ENCODE peak calls at places on chromosomes 16 and 17, in eight cellular contexts. F, J, Z, K, O, G, A and I are unnamed samples.

GRCh38 chr16:69171325-69172095 is 15.5 kb upstream of the SNTB2 start:
- DNase-seq in Z (peak), O (peak), G (peak), K (peak), J (no peak), A (no peak), F (no peak), I (peak)

GRCh38 chr16:52050418-52050817 is 496.5 kb downstream of the TOX3 start:
- DNase-seq in Z (no peak), O (no peak), A (no peak), J (peak), G (no peak), F (no peak), K (no peak), I (peak)

GRCh38 chr17:7394452-7395191 is at the start of gene PLSCR3:
- DNase-seq in G (peak), J (peak), O (peak), K (peak), Z (peak), A (peak), F (peak), I (peak)

GRCh38 chr17:795276-795675 is 13.1 kb downstream of the MRM3 start:
- DNase-seq in A (no peak), J (no peak), G (no peak), O (no peak), F (no peak), K (no peak), Z (no peak), I (no peak)

GRCh38 chr17:80724723-80725388 is 180.2 kb downstream of the RPTOR start:
- DNase-seq in J (peak), Z (no peak), A (no peak), K (no peak), F (no peak), G (peak), O (peak), I (peak)

GRCh38 chr17:69592692-69593350 is 178.3 kb downstream of the MAP2K6 start:
- DNase-seq in Z (no peak), A (no peak), G (no peak), F (no peak), K (no peak), O (peak), J (peak), I (peak)

GRCh38 chr17:39719966-39720365 is 10.4 kb downstream of the MIEN1 start:
- DNase-seq in Z (no peak), O (no peak), K (no peak), A (no peak), G (no peak), J (no peak), F (no peak), I (no peak)

GRCh38 chr16:30786936-30787612 is at the start of gene ZNF629:
- DNase-seq in J (peak), O (peak), Z (peak), F (peak), K (peak), G (peak), A (peak), I (peak)

GRCh38 chr17:82212331-82213250 is at the start of gene CCDC57:
- DNase-seq in O (peak), F (no peak), K (peak), J (peak), G (peak), Z (peak), A (peak), I (peak)

GRCh38 chr17:72308744-72309395 is 188.1 kb downstream of the SOX9 start:
- DNase-seq in G (no peak), J (no peak), Z (no peak), O (no peak), F (no peak), A (no peak), K (no peak), I (no peak)

GRCh38 chr17:50551884-50552283 is 4.9 kb downstream of the SPATA20 start:
- DNase-seq in F (no peak), K (no peak), G (no peak), J (no peak), Z (no peak), O (no peak), A (no peak), I (no peak)

GRCh38 chr16:30030841-30031413 is at the start of gene TLCD3B:
- DNase-seq in G (no peak), O (no peak), A (no peak), J (no peak), F (no peak), Z (peak), K (no peak), I (no peak)

GRCh38 chr17:69608808-69609494 is 194.5 kb downstream of the MAP2K6 start:
- DNase-seq in O (peak), G (peak), A (no peak), Z (no peak), F (no peak), K (peak), J (peak), I (peak)

GRCh38 chr16:46569231-46569735 is 51.9 kb downstream of the SHCBP1 start:
- DNase-seq in F (no peak), Z (peak), O (no peak), K (no peak), J (no peak), A (no peak), G (no peak), I (no peak)

GRCh38 chr16:49019826-49020401 is 261.7 kb downstream of the CBLN1 start:
- DNase-seq in Z (no peak), F (no peak), G (no peak), O (no peak), K (no peak), A (no peak), J (no peak), I (no peak)

GRCh38 chr17:33292981-33293867 is at the start of gene ASIC2:
- DNase-seq in Z (peak), F (no peak), A (no peak), K (peak), J (no peak), O (no peak), G (no peak), I (no peak)

GRCh38 chr16:75228143-75228976 is 9.6 kb downstream of the CTRB1 start:
- DNase-seq in Z (peak), F (no peak), O (peak), A (no peak), J (no peak), G (no peak), K (no peak), I (no peak)

GRCh38 chr16:2473999-2474876 is 689 bp upstream of the TBC1D24 start:
- DNase-seq in O (peak), J (peak), K (peak), Z (peak), A (peak), G (peak), F (peak), I (peak)

GRCh38 chr16:1825864-1826690 is 548 bp downstream of the HAGH start:
- DNase-seq in O (peak), F (peak), J (no peak), G (peak), A (no peak), Z (no peak), K (peak), I (peak)

GRCh38 chr17:33115351-33115750 is 123.7 kb downstream of the SPACA3 start:
- DNase-seq in F (no peak), J (no peak), A (no peak), Z (no peak), O (no peak), G (no peak), K (no peak), I (no peak)

GRCh38 chr16:86949116-86949515 is 368.1 kb downstream of the C16orf95 start:
- DNase-seq in F (no peak), K (no peak), A (no peak), J (no peak), Z (no peak), G (no peak), O (no peak), I (no peak)

GRCh38 chr17:37714897-37715296 is 30.0 kb downstream of the HNF1B start:
- DNase-seq in K (no peak), A (no peak), O (no peak), J (peak), Z (no peak), G (no peak), F (no peak), I (no peak)

GRCh38 chr17:34082404-34082803 is 172.7 kb upstream of the CCL2 start:
- DNase-seq in O (no peak), Z (no peak), F (no peak), K (no peak), A (no peak), G (no peak), J (no peak), I (no peak)

GRCh38 chr17:41437769-41438168 is 3.0 kb downstream of the KRT38 start:
- DNase-seq in G (no peak), A (no peak), F (no peak), J (no peak), O (peak), Z (no peak), K (no peak), I (no peak)

GRCh38 chr17:41284043-41284442 is 8.5 kb downstream of the KRTAP9-7 start:
- DNase-seq in K (no peak), A (no peak), O (peak), F (no peak), J (peak), Z (no peak), G (no peak), I (no peak)

GRCh38 chr16:53502331-53503269 is at the start of gene AKTIP:
- DNase-seq in K (peak), O (peak), G (peak), A (peak), J (peak), Z (peak), F (peak), I (peak)

GRCh38 chr16:50419116-50419515 is 50.3 kb upstream of the BRD7 start:
- DNase-seq in G (no peak), A (no peak), J (no peak), O (no peak), K (no peak), Z (no peak), F (no peak), I (no peak)

GRCh38 chr17:77433385-77434135 is 292.8 kb downstream of the SEC14L1 start:
- DNase-seq in Z (no peak), O (no peak), J (peak), A (no peak), G (peak), K (no peak), F (peak), I (peak)

GRCh38 chr17:33234930-33235685 is 58.0 kb downstream of the ASIC2 start:
- DNase-seq in A (no peak), K (peak), F (no peak), O (peak), J (peak), G (peak), Z (no peak), I (peak)

GRCh38 chr16:66408181-66409048 is 18.7 kb upstream of the BEAN1 start:
- DNase-seq in J (peak), Z (no peak), F (peak), K (peak), A (peak), O (peak), G (peak), I (peak)

GRCh38 chr16:24776486-24777220 is 47.2 kb downstream of the TNRC6A start:
- DNase-seq in A (peak), J (peak), G (peak), K (peak), O (no peak), Z (no peak), F (no peak), I (peak)

GRCh38 chr17:27559996-27560481 is 70.9 kb upstream of the LGALS9 start:
- DNase-seq in F (no peak), O (peak), J (peak), K (peak), Z (no peak), G (peak), A (peak), I (peak)